ENCODE peak calls at places on chromosomes 1 and 21, in eight cellular contexts. N is effector CD4-positive, alpha-beta T cell; B is substantia nigra; E is iPS-NIHi11; H is NCI-H2171; X is hippocampal formation; J is stimulated activated CD4-positive, alpha-beta T cell treated with anti-CD3 and anti-CD28 coated beads, Interleukin-1b, Interleukin-23, amount 100 ng/mL, for 48 hours; L is activated naive CD4-positive, alpha-beta T cell. I is an unnamed sample.

GRCh38 chr21:45948576-45949141 is 32.9 kb upstream of the COL6A1 start:
- DNase-seq in N (no peak), B (no peak), E (peak; percentile 45), H (no peak), X (no peak), J (no peak), L (no peak), I (no peak)

GRCh38 chr1:10617318-10617717 is 142.6 kb downstream of the PEX14 start:
- DNase-seq in N (no peak), B (no peak), E (no peak), H (no peak), X (no peak), J (no peak), L (no peak), I (no peak)

GRCh38 chr1:216824511-216824910 is 101.3 kb upstream of the ESRRG start:
- DNase-seq in N (no peak), B (no peak), E (no peak), H (no peak), X (no peak), J (no peak), L (no peak), I (no peak)

GRCh38 chr1:204696606-204697005 is 11.1 kb upstream of the LRRN2 start:
- DNase-seq in N (no peak), B (no peak), E (no peak), H (no peak), X (no peak), J (no peak), L (no peak), I (no peak)

GRCh38 chr21:15669247-15669646 is 60.5 kb upstream of the USP25 start:
- DNase-seq in N (no peak), B (no peak), E (no peak), H (no peak), X (no peak), J (no peak), L (no peak), I (no peak)

GRCh38 chr1:181743878-181744312 is 260.6 kb downstream of the CACNA1E start:
- DNase-seq in N (no peak), B (peak; percentile 62), E (no peak), H (no peak), X (peak; percentile 24), J (no peak), L (no peak), I (no peak)

GRCh38 chr1:63698001-63698838 is 75.6 kb upstream of the ROR1 start:
- DNase-seq in N (no peak), B (no peak), E (no peak), H (no peak), X (peak; percentile 5), J (no peak), L (no peak), I (peak; percentile 31)

GRCh38 chr1:101017448-101017847 is 8.1 kb downstream of the DPH5 start:
- DNase-seq in N (no peak), B (no peak), E (peak; percentile 22), H (no peak), X (no peak), J (no peak), L (no peak), I (no peak)

GRCh38 chr1:147079400-147080012 is 92.8 kb downstream of the PRKAB2 start:
- DNase-seq in N (no peak), B (no peak), E (no peak), H (no peak), X (no peak), J (no peak), L (no peak), I (no peak)

GRCh38 chr1:243312962-243313634 is 57.3 kb downstream of the SDCCAG8 start:
- DNase-seq in N (no peak), B (no peak), E (no peak), H (no peak), X (peak; percentile 32), J (no peak), L (no peak), I (no peak)

GRCh38 chr21:39852021-39852721 is 15.1 kb upstream of the PCP4 start:
- DNase-seq in N (no peak), B (no peak), E (no peak), H (no peak), X (no peak), J (no peak), L (no peak), I (no peak)

GRCh38 chr1:36323636-36324321 is at the start of gene EVA1B:
- DNase-seq in N (peak; percentile 34), B (peak; percentile 45), E (peak; percentile 88), H (no peak), X (no peak), J (no peak), L (no peak), I (peak; percentile 89)

GRCh38 chr1:236491469-236492136 is 32.2 kb upstream of the LGALS8 start:
- DNase-seq in N (no peak), B (no peak), E (no peak), H (no peak), X (no peak), J (no peak), L (no peak), I (no peak)

I was measured in lung microvascular endothelial cell.